ENCODE peak calls at places on chromosome 15, in seven cellular contexts. K is esophagus muscularis mucosa, H is A549, A is GM12878, L is transverse colon, G is ovary, M is stomach. Q is an unnamed sample.

GRCh38 chr15:38263996-38264395 is 11.4 kb downstream of the SPRED1 start:
- DNase-seq in K (no peak), H (no peak), A (no peak), L (no peak), G (no peak), M (no peak), Q (no peak)

GRCh38 chr15:99514306-99514705 is 51.5 kb upstream of the MEF2A start:
- DNase-seq in K (no peak), H (no peak), A (no peak), L (no peak), G (no peak), M (no peak), Q (no peak)

GRCh38 chr15:88012233-88012632 is 244.3 kb downstream of the NTRK3 start:
- DNase-seq in K (no peak), H (no peak), A (no peak), L (no peak), G (no peak), M (no peak), Q (no peak)

GRCh38 chr15:73956276-73957086 is 30.2 kb downstream of the LOXL1 start:
- DNase-seq in K (no peak), H (peak), A (no peak), L (no peak), G (no peak), M (peak), Q (no peak)

GRCh38 chr15:70625438-70625837 is 137.9 kb downstream of the UACA start:
- DNase-seq in K (no peak), H (no peak), A (no peak), L (no peak), G (no peak), M (no peak), Q (no peak)

GRCh38 chr15:56586206-56586605 is 121.3 kb upstream of the MNS1 start:
- DNase-seq in K (no peak), H (no peak), A (no peak), L (no peak), G (no peak), M (no peak), Q (no peak)

GRCh38 chr15:68272797-68273271 is 4.7 kb upstream of the FEM1B start:
- DNase-seq in K (no peak), H (peak), A (no peak), L (no peak), G (no peak), M (no peak), Q (no peak)

GRCh38 chr15:60392601-60392985 is 5.2 kb downstream of the ANXA2 start:
- DNase-seq in K (no peak), H (peak), A (no peak), L (peak), G (no peak), M (no peak), Q (no peak)

GRCh38 chr15:88990185-88990679 is 77.1 kb upstream of the MFGE8 start:
- DNase-seq in K (no peak), H (peak), A (no peak), L (no peak), G (no peak), M (no peak), Q (no peak)

GRCh38 chr15:57460208-57460816 is 84.0 kb downstream of the CGNL1 start:
- DNase-seq in K (no peak), H (no peak), A (no peak), L (no peak), G (no peak), M (no peak), Q (no peak)

GRCh38 chr15:64151727-64152506 is at the start of gene SNX22:
- DNase-seq in K (no peak), H (no peak), A (no peak), L (peak), G (no peak), M (peak), Q (no peak)

GRCh38 chr15:34647569-34648334 is 64.3 kb upstream of the GOLGA8B start:
- DNase-seq in K (no peak), H (no peak), A (no peak), L (no peak), G (no peak), M (no peak), Q (no peak)

GRCh38 chr15:54566654-54567053 is 588.4 kb downstream of the UNC13C start:
- DNase-seq in K (no peak), H (no peak), A (no peak), L (no peak), G (no peak), M (no peak), Q (no peak)

GRCh38 chr15:78452485-78452884 is 14.5 kb downstream of the IREB2 start:
- DNase-seq in K (no peak), H (no peak), A (no peak), L (no peak), G (no peak), M (no peak), Q (no peak)

GRCh38 chr15:78907577-78907976 is 34.9 kb downstream of the MORF4L1 start:
- DNase-seq in K (no peak), H (no peak), A (no peak), L (no peak), G (no peak), M (no peak), Q (no peak)

GRCh38 chr15:68372291-68372811 is 59.6 kb downstream of the ITGA11 start:
- DNase-seq in K (no peak), H (peak), A (no peak), L (no peak), G (no peak), M (no peak), Q (no peak)

GRCh38 chr15:78156653-78157052 is 7.5 kb downstream of the IDH3A start:
- DNase-seq in K (no peak), H (no peak), A (no peak), L (no peak), G (no peak), M (no peak), Q (no peak)

GRCh38 chr15:57158997-57159668 is 217.2 kb upstream of the CGNL1 start:
- DNase-seq in K (no peak), H (no peak), A (no peak), L (no peak), G (no peak), M (no peak), Q (no peak)

GRCh38 chr15:55267401-55268053 is 22.1 kb downstream of the RAB27A start:
- DNase-seq in K (no peak), H (no peak), A (no peak), L (peak), G (no peak), M (peak), Q (peak)

GRCh38 chr15:78322243-78322642 is 17.9 kb upstream of the CRABP1 start:
- DNase-seq in K (no peak), H (peak), A (no peak), L (no peak), G (no peak), M (no peak), Q (no peak)

GRCh38 chr15:100061944-100062343 is 279.8 kb downstream of the ADAMTS17 start:
- DNase-seq in K (no peak), H (no peak), A (no peak), L (no peak), G (no peak), M (no peak), Q (no peak)

GRCh38 chr15:70098461-70099166 is 897 bp upstream of the TLE3 start:
- DNase-seq in K (no peak), H (peak), A (no peak), L (peak), G (peak), M (peak), Q (no peak)

GRCh38 chr15:51801391-51801835 is 28.0 kb upstream of the TMOD3 start:
- DNase-seq in K (no peak), H (peak), A (no peak), L (no peak), G (no peak), M (no peak), Q (no peak)

GRCh38 chr15:94387854-94388441 is 156.6 kb downstream of the MCTP2 start:
- DNase-seq in K (no peak), H (no peak), A (peak), L (no peak), G (no peak), M (no peak), Q (no peak)

GRCh38 chr15:72474912-72475601 is 927 bp downstream of the ARIH1 start:
- DNase-seq in K (peak), H (peak), A (peak), L (peak), G (peak), M (peak), Q (peak)
- TF ChIP-seq POLR2A in K (peak), H (peak), A (peak), L (peak), G (peak), M (peak), Q (peak)

DNA sequence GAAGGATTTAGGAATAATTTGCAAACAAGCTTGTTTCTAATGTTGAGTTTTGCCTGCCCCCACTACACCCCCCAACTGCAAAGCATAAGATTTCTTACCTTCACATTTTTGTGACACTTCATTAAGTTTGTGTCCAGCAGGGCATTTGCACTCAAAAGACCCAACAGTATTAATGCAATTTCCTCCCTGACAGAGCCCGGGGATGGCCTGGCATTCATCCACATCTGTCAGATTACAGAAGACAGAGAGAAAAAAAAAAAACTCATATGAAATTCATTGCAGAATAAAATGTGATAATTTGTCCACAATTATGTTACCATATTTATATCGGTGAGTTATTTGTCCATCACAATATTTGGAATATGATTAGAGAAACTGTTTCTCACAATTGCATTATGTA is 111.5 kb downstream of the FBN1 start:
- DNase-seq in K (no peak), H (no peak), A (no peak), L (no peak), G (no peak), M (no peak), Q (no peak)
- TF ChIP-seq EP300 in K (no peak), H (no peak), A (no peak), L (no peak), G (no peak), M (no peak), Q (no peak)

DNA sequence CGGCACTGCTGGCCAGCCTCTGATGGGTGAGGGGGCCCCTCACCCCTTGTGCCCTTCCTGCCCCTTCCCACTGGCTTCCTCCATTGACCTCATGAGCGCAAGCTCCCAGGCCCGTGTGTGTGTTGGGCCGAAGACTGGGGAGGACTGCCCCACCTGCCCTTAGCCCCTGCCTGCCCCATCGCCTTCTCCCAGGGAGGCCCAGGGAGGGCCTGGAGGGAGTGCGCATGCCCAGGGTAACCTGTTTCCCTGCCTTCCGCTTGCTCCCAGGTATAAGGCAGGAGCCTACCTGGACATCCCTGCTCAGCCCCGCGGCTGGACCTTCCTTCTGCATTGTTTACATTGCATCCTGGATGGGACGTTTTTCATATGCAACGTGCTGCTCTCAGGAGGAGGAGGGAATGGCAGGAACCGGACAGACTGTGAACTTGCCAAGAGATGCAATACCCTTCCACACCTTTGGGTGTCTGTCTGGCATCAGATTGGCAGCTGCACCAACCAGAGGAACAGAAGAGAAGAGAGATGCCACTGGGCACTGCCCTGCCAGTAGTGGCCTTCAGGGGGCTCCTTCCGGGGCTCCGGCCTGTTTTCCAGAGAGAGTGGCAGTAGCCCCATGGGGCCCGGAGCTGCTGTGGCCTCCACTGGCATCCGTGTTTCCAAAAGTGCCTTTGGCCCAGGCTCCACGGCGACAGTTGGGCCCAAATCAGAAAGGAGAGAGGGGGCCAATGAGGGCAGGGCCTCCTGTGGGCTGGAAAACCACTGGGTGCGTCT is 8.8 kb downstream of the DLL4 start:
- DNase-seq in K (no peak), H (peak), A (no peak), L (peak), G (no peak), M (no peak), Q (no peak)
- TF ChIP-seq CTCF in K (no peak), H (peak), A (peak), L (no peak), G (no peak), M (no peak), Q (peak)

GRCh38 chr15:90872481-90873184 is 4.2 kb downstream of the FURIN start:
- DNase-seq in K (no peak), H (peak), A (no peak), L (no peak), G (peak), M (no peak), Q (no peak)
- TF ChIP-seq POLR2A in K (no peak), H (no peak), A (peak), L (no peak), G (no peak), M (no peak), Q (no peak)

Q was measured in tibial nerve.